ENCODE peak calls at places on chromosomes 11 and 22, in four cellular contexts. V is HTR-8/SVneo; Z is NCI-H146; A is stimulated activated CD8-positive, alpha-beta memory T cell treated with anti-CD3 and anti-CD28 coated beads, Interleukin-2, amount 100 ng/mL, for 1 hour. O is an unnamed sample.
A peak's percentile ranks its signal among the peaks of the same experiment; 100 is the strongest.

GRCh38 chr11:129815596-129816461 is at the start of gene TMEM45B:
- DNase-seq in V (no peak), A (no peak), Z (peak; percentile 74), O (no peak)

GRCh38 chr11:76605338-76606074 is 65.0 kb downstream of the LRRC32 start:
- DNase-seq in Z (no peak), A (no peak), V (no peak), O (no peak)

GRCh38 chr11:57322881-57323467 is 1.8 kb downstream of the TNKS1BP1 start:
- DNase-seq in A (no peak), V (no peak), Z (no peak), O (no peak)

GRCh38 chr22:30969532-30970355 is 679 bp downstream of the TUG1 start:
- DNase-seq in A (no peak), V (peak; percentile 12), Z (peak; percentile 30), O (no peak)

GRCh38 chr11:112977620-112978212 is 16.5 kb downstream of the NCAM1 start:
- DNase-seq in Z (no peak), A (no peak), V (no peak), O (no peak)

GRCh38 chr11:118929496-118930151 is 3.9 kb upstream of the BCL9L start:
- DNase-seq in V (peak; percentile 83), Z (peak; percentile 77), A (peak; percentile 54), O (peak; percentile 76)

GRCh38 chr11:86478348-86478747 is 103.7 kb downstream of the CCDC81 start:
- DNase-seq in A (no peak), Z (no peak), V (no peak), O (no peak)

GRCh38 chr11:2574553-2575535 is 125.0 kb downstream of the KCNQ1OT1 start:
- DNase-seq in Z (peak; percentile 67), V (no peak), A (no peak), O (no peak)

GRCh38 chr22:31048570-31048969 is 32.5 kb upstream of the SMTN start:
- DNase-seq in Z (no peak), A (no peak), V (no peak), O (no peak)

GRCh38 chr22:32800158-32800557 is 1.3 kb upstream of the TIMP3 start:
- DNase-seq in V (no peak), A (no peak), Z (no peak), O (no peak)

GRCh38 chr11:74689666-74690065 is 41.6 kb downstream of the CHRDL2 start:
- DNase-seq in V (no peak), A (no peak), Z (no peak), O (no peak)

GRCh38 chr11:106271686-106272085 is 194.2 kb downstream of the AASDHPPT start:
- DNase-seq in V (no peak), Z (no peak), A (no peak), O (no peak)

GRCh38 chr22:28978158-28978557 is 83.5 kb downstream of the C22orf31 start:
- DNase-seq in V (no peak), A (no peak), Z (no peak), O (no peak)

GRCh38 chr11:128328955-128329551 is 258.3 kb downstream of the ETS1 start:
- DNase-seq in A (no peak), Z (no peak), V (peak; percentile 21), O (peak; percentile 60)

GRCh38 chr11:92717240-92717639 is 252.2 kb upstream of the MTNR1B start:
- DNase-seq in Z (peak; percentile 29), A (no peak), V (no peak), O (no peak)

GRCh38 chr11:115092516-115092915 is 411.7 kb downstream of the CADM1 start:
- DNase-seq in V (no peak), Z (no peak), A (no peak), O (no peak)

GRCh38 chr22:20089977-20090729 is 10.1 kb downstream of the DGCR8 start:
- DNase-seq in V (no peak), A (no peak), Z (no peak), O (no peak)

GRCh38 chr11:66478823-66479740 is 1.2 kb upstream of the DPP3 start:
- DNase-seq in Z (peak; percentile 43), V (peak; percentile 59), A (no peak), O (peak; percentile 15)

O was measured in immature natural killer cell.